ENCODE peak calls at places on chromosomes 16 and 17, in five cellular contexts. Q, E, T, L and S are unnamed samples.

GRCh38 chr17:77374170-77374936 is 233.6 kb downstream of the SEC14L1 start:
- DNase-seq in Q (peak), E (no peak), T (peak), L (peak), S (peak)

GRCh38 chr17:59649886-59650285 is 30.2 kb downstream of the CLTC start:
- DNase-seq in Q (no peak), E (no peak), T (no peak), L (no peak), S (no peak)

GRCh38 chr16:87344931-87345631 is 27.9 kb upstream of the C16orf95 start:
- DNase-seq in Q (no peak), E (no peak), T (no peak), L (no peak), S (peak)

GRCh38 chr17:16259926-16260325 is 42.9 kb downstream of the PIGL start:
- DNase-seq in Q (no peak), E (no peak), T (peak), L (no peak), S (no peak)

GRCh38 chr17:16434662-16435061 is 19.3 kb downstream of the TRPV2 start:
- DNase-seq in Q (no peak), E (no peak), T (no peak), L (no peak), S (no peak)

GRCh38 chr16:75794426-75794825 is 68.1 kb upstream of the CPHXL start:
- DNase-seq in Q (no peak), E (no peak), T (no peak), L (no peak), S (no peak)

GRCh38 chr16:19356024-19356952 is 61.4 kb upstream of the TMC5 start:
- DNase-seq in Q (no peak), E (no peak), T (no peak), L (no peak), S (no peak)

GRCh38 chr16:15466131-15466530 is 31.7 kb downstream of the BMERB1 start:
- DNase-seq in Q (no peak), E (no peak), T (no peak), L (no peak), S (no peak)

GRCh38 chr16:4576008-4576407 is 19.9 kb downstream of the C16orf96 start:
- DNase-seq in Q (no peak), E (no peak), T (no peak), L (no peak), S (no peak)

GRCh38 chr16:10170016-10170415 is 12.2 kb downstream of the GRIN2A start:
- DNase-seq in Q (no peak), E (no peak), T (no peak), L (no peak), S (no peak)

GRCh38 chr16:26051078-26051477 is 359.3 kb downstream of the HS3ST4 start:
- DNase-seq in Q (no peak), E (no peak), T (no peak), L (no peak), S (no peak)

GRCh38 chr16:49349446-49350168 is 24.0 kb upstream of the C16orf78 start:
- DNase-seq in Q (no peak), E (no peak), T (no peak), L (no peak), S (no peak)

GRCh38 chr17:27551701-27552466 is 79.1 kb upstream of the LGALS9 start:
- DNase-seq in Q (no peak), E (peak), T (no peak), L (no peak), S (no peak)

GRCh38 chr17:57577751-57578607 is 167.1 kb downstream of the CCDC182 start:
- DNase-seq in Q (peak), E (no peak), T (no peak), L (peak), S (peak)

GRCh38 chr17:50266384-50267073 is 7.7 kb upstream of the TMEM92 start:
- DNase-seq in Q (peak), E (peak), T (peak), L (peak), S (peak)

GRCh38 chr16:80028581-80029380 is 428.2 kb upstream of the MAF start:
- DNase-seq in Q (no peak), E (no peak), T (no peak), L (no peak), S (no peak)

GRCh38 chr16:84503751-84504395 is 586 bp downstream of the MEAK7 start:
- DNase-seq in Q (no peak), E (no peak), T (no peak), L (no peak), S (no peak)

GRCh38 chr17:41553176-41553575 is 18.7 kb downstream of the KRT9 start:
- DNase-seq in Q (no peak), E (no peak), T (no peak), L (no peak), S (no peak)

GRCh38 chr16:175145-175949 is 1.1 kb upstream of the HBA1 start:
- DNase-seq in Q (no peak), E (no peak), T (no peak), L (no peak), S (no peak)

GRCh38 chr17:6066183-6066948 is 3.8 kb upstream of the WSCD1 start:
- DNase-seq in Q (no peak), E (no peak), T (no peak), L (no peak), S (no peak)

GRCh38 chr17:19724501-19725420 is 8.4 kb upstream of the SLC47A2 start:
- DNase-seq in Q (no peak), E (no peak), T (peak), L (peak), S (peak)

GRCh38 chr17:80599546-80600305 is 55.1 kb downstream of the RPTOR start:
- DNase-seq in Q (no peak), E (no peak), T (peak), L (no peak), S (no peak)

GRCh38 chr17:78172284-78173024 is 4.1 kb downstream of the SYNGR2 start:
- DNase-seq in Q (no peak), E (no peak), T (no peak), L (peak), S (peak)

GRCh38 chr16:30472328-30472942 is at the start of gene ITGAL:
- DNase-seq in Q (no peak), E (no peak), T (peak), L (peak), S (peak)

GRCh38 chr17:50779747-50780363 is 12.5 kb upstream of the ANKRD40CL start:
- DNase-seq in Q (no peak), E (no peak), T (peak), L (no peak), S (no peak)

GRCh38 chr16:53695070-53695469 is 8.6 kb downstream of the RPGRIP1L start:
- DNase-seq in Q (peak), E (no peak), T (no peak), L (no peak), S (no peak)

GRCh38 chr17:35766903-35767510 is 6.3 kb downstream of the C17orf50 start:
- DNase-seq in Q (no peak), E (peak), T (no peak), L (no peak), S (no peak)

GRCh38 chr16:32116080-32116479 is 137.0 kb upstream of the TP53TG3D start:
- DNase-seq in Q (no peak), E (no peak), T (peak), L (peak), S (peak)

GRCh38 chr17:49521088-49521450 is 26.0 kb downstream of the NGFR start:
- DNase-seq in Q (no peak), E (no peak), T (no peak), L (no peak), S (peak)

GRCh38 chr17:32502710-32503109 is 15.9 kb downstream of the CDK5R1 start:
- DNase-seq in Q (no peak), E (no peak), T (no peak), L (no peak), S (no peak)

GRCh38 chr17:29120439-29120838 is 59.8 kb downstream of the MYO18A start:
- DNase-seq in Q (no peak), E (no peak), T (no peak), L (no peak), S (no peak)

GRCh38 chr16:1523581-1524245 is 9.8 kb upstream of the TMEM204 start:
- DNase-seq in Q (no peak), E (no peak), T (no peak), L (no peak), S (no peak)

GRCh38 chr16:50539822-50540710 is 8.1 kb upstream of the NKD1 start:
- DNase-seq in Q (no peak), E (no peak), T (no peak), L (no peak), S (no peak)

GRCh38 chr16:2209258-2210008 is 1.2 kb downstream of the BRICD5 start:
- DNase-seq in Q (no peak), E (no peak), T (no peak), L (no peak), S (no peak)